ENCODE peak calls at places on chromosomes 4 and X, in nine cellular contexts. R is stimulated activated CD4-positive, alpha-beta T cell treated with anti-CD3 and anti-CD28 coated beads, Interleukin-4, amount 100 ng/mL, for 48 hours; D is left cardiac atrium; T is mesothelial cell of epicardium; W is HEK293T; G is nephron progenitor cell; S is erythroblast; Y is naive thymus-derived CD8-positive, alpha-beta T cell; F is stomach. K is an unnamed sample.

GRCh38 chrX:102684772-102685520 is 27.3 kb upstream of the GPRASP2 start:
- DNase-seq in R (no peak), W (no peak), F (no peak), S (no peak), D (no peak), T (no peak), G (no peak), Y (no peak), K (no peak)

GRCh38 chr4:84804126-84804525 is 162.4 kb downstream of the WDFY3 start:
- DNase-seq in S (no peak), R (no peak), W (no peak), G (no peak), F (no peak), Y (no peak), D (no peak), T (no peak), K (no peak)

GRCh38 chrX:135531813-135532212 is 11.4 kb downstream of the INTS6L start:
- DNase-seq in F (no peak), S (no peak), W (no peak), T (no peak), G (no peak), R (no peak), Y (no peak), D (no peak), K (no peak)

GRCh38 chr4:36392916-36393315 is 111.5 kb downstream of the DTHD1 start:
- DNase-seq in F (no peak), R (no peak), S (no peak), D (no peak), W (no peak), T (no peak), Y (no peak), G (no peak), K (no peak)

GRCh38 chr4:170662250-170662649 is 572.5 kb upstream of the AADAT start:
- DNase-seq in D (no peak), F (no peak), R (no peak), T (no peak), S (no peak), W (no peak), G (no peak), Y (no peak), K (no peak)

GRCh38 chr4:146124023-146124680 is 51.4 kb upstream of the LSM6 start:
- DNase-seq in T (no peak), W (no peak), G (no peak), D (no peak), S (no peak), Y (no peak), R (no peak), F (no peak), K (no peak)

GRCh38 chr4:23202712-23203247 is 510.0 kb downstream of the GBA3 start:
- DNase-seq in S (no peak), R (no peak), T (no peak), D (no peak), F (no peak), W (no peak), Y (no peak), G (no peak), K (no peak)

GRCh38 chr4:39037491-39037825 is 5.2 kb upstream of the TMEM156 start:
- DNase-seq in D (no peak), Y (no peak), G (no peak), T (no peak), S (no peak), R (no peak), F (no peak), W (no peak), K (no peak)

GRCh38 chr4:10421344-10422055 is 35.7 kb downstream of the ZNF518B start:
- DNase-seq in S (no peak), D (no peak), Y (no peak), F (no peak), W (no peak), R (no peak), G (no peak), T (no peak), K (no peak)

GRCh38 chr4:185801471-185801870 is 10.5 kb downstream of the SORBS2 start:
- DNase-seq in F (no peak), D (no peak), T (no peak), R (no peak), W (no peak), G (no peak), S (no peak), Y (no peak), K (no peak)

GRCh38 chr4:48792348-48793006 is 12.4 kb upstream of the FRYL start:
- DNase-seq in Y (no peak), W (no peak), G (no peak), F (no peak), D (no peak), S (no peak), R (no peak), T (no peak), K (no peak)

GRCh38 chr4:80423553-80424224 is 88.2 kb downstream of the CFAP299 start:
- DNase-seq in W (no peak), D (peak; percentile 26), S (peak; percentile 13), Y (no peak), F (no peak), T (no peak), G (no peak), R (no peak), K (no peak)

GRCh38 chrX:68883800-68884199 is 55.0 kb downstream of the EFNB1 start:
- DNase-seq in T (no peak), D (no peak), F (no peak), W (no peak), Y (no peak), R (no peak), S (no peak), G (no peak), K (no peak)

GRCh38 chrX:119692241-119693031 is 532 bp downstream of the SEPTIN6 start:
- DNase-seq in Y (peak; percentile 49), R (peak; percentile 53), G (peak; percentile 57), F (peak; percentile 44), S (peak; percentile 81), W (peak; percentile 57), D (peak; percentile 59), T (peak; percentile 45), K (peak; percentile 84)

K was measured in CD4-positive, alpha-beta memory T cell.